ENCODE peak calls at places on chromosome 17, in ten cellular contexts. One of them, this sample, is unnamed.

GRCh38 chr17:37494971-37495370 is 5.3 kb downstream of the DUSP14 start:
- DNase-seq in GM10248: no peak
- DNase-seq in NCI-H1436: no peak
- DNase-seq in GM12878: no peak
- DNase-seq in iris pigment epithelial cell: no peak
- DNase-seq in stimulated activated CD8-positive, alpha-beta memory T cell treated with anti-CD3 and anti-CD28 coated beads, Interleukin-15, amount 100 ng/mL, for 24 hours: no peak
- DNase-seq in lower leg skin: no peak
- DNase-seq in adipocyte: no peak
- DNase-seq in RWPE1: no peak
- DNase-seq in HT-29: no peak
- DNase-seq in this sample: no peak

GRCh38 chr17:81258292-81258691 is 19.2 kb downstream of the NDUFAF8 start:
- DNase-seq in stimulated activated CD8-positive, alpha-beta memory T cell treated with anti-CD3 and anti-CD28 coated beads, Interleukin-15, amount 100 ng/mL, for 24 hours: no peak
- DNase-seq in adipocyte: no peak
- DNase-seq in GM12878: no peak
- DNase-seq in iris pigment epithelial cell: no peak
- DNase-seq in RWPE1: no peak
- DNase-seq in GM10248: no peak
- DNase-seq in HT-29: no peak
- DNase-seq in NCI-H1436: no peak
- DNase-seq in lower leg skin: no peak
- DNase-seq in this sample: no peak

GRCh38 chr17:75152971-75153853 is 1.1 kb downstream of the JPT1 start:
- DNase-seq in GM12878: no peak
- DNase-seq in iris pigment epithelial cell: peak
- DNase-seq in RWPE1: peak
- DNase-seq in lower leg skin: peak
- DNase-seq in GM10248: peak
- DNase-seq in stimulated activated CD8-positive, alpha-beta memory T cell treated with anti-CD3 and anti-CD28 coated beads, Interleukin-15, amount 100 ng/mL, for 24 hours: no peak
- DNase-seq in adipocyte: peak
- DNase-seq in HT-29: peak
- DNase-seq in NCI-H1436: peak
- DNase-seq in this sample: no peak

GRCh38 chr17:79830763-79831366 is 8.4 kb downstream of the CBX4 start:
- DNase-seq in stimulated activated CD8-positive, alpha-beta memory T cell treated with anti-CD3 and anti-CD28 coated beads, Interleukin-15, amount 100 ng/mL, for 24 hours: no peak
- DNase-seq in GM12878: no peak
- DNase-seq in NCI-H1436: no peak
- DNase-seq in adipocyte: no peak
- DNase-seq in lower leg skin: no peak
- DNase-seq in HT-29: no peak
- DNase-seq in iris pigment epithelial cell: no peak
- DNase-seq in GM10248: no peak
- DNase-seq in RWPE1: no peak
- DNase-seq in this sample: no peak

GRCh38 chr17:69997332-69997731 is 77.7 kb upstream of the KCNJ16 start:
- DNase-seq in GM10248: no peak
- DNase-seq in HT-29: no peak
- DNase-seq in adipocyte: peak
- DNase-seq in GM12878: no peak
- DNase-seq in stimulated activated CD8-positive, alpha-beta memory T cell treated with anti-CD3 and anti-CD28 coated beads, Interleukin-15, amount 100 ng/mL, for 24 hours: no peak
- DNase-seq in NCI-H1436: no peak
- DNase-seq in iris pigment epithelial cell: peak
- DNase-seq in lower leg skin: no peak
- DNase-seq in RWPE1: no peak
- DNase-seq in this sample: no peak

GRCh38 chr17:75691371-75692290 is 24.5 kb downstream of the SAP30BP start:
- DNase-seq in adipocyte: no peak
- DNase-seq in lower leg skin: no peak
- DNase-seq in GM10248: no peak
- DNase-seq in NCI-H1436: peak
- DNase-seq in RWPE1: no peak
- DNase-seq in GM12878: no peak
- DNase-seq in stimulated activated CD8-positive, alpha-beta memory T cell treated with anti-CD3 and anti-CD28 coated beads, Interleukin-15, amount 100 ng/mL, for 24 hours: no peak
- DNase-seq in HT-29: no peak
- DNase-seq in iris pigment epithelial cell: peak
- DNase-seq in this sample: no peak

GRCh38 chr17:76805319-76805718 is 62.9 kb upstream of the MGAT5B start:
- DNase-seq in NCI-H1436: no peak
- DNase-seq in RWPE1: no peak
- DNase-seq in GM10248: no peak
- DNase-seq in stimulated activated CD8-positive, alpha-beta memory T cell treated with anti-CD3 and anti-CD28 coated beads, Interleukin-15, amount 100 ng/mL, for 24 hours: no peak
- DNase-seq in lower leg skin: no peak
- DNase-seq in iris pigment epithelial cell: peak
- DNase-seq in GM12878: no peak
- DNase-seq in adipocyte: peak
- DNase-seq in HT-29: no peak
- DNase-seq in this sample: no peak

GRCh38 chr17:66654341-66654740 is 180.6 kb upstream of the CACNG5 start:
- DNase-seq in adipocyte: peak
- DNase-seq in GM12878: no peak
- DNase-seq in HT-29: no peak
- DNase-seq in stimulated activated CD8-positive, alpha-beta memory T cell treated with anti-CD3 and anti-CD28 coated beads, Interleukin-15, amount 100 ng/mL, for 24 hours: no peak
- DNase-seq in GM10248: no peak
- DNase-seq in RWPE1: no peak
- DNase-seq in iris pigment epithelial cell: peak
- DNase-seq in NCI-H1436: no peak
- DNase-seq in lower leg skin: no peak
- DNase-seq in this sample: no peak

GRCh38 chr17:82527893-82528292 is 8.4 kb downstream of the FOXK2 start:
- DNase-seq in stimulated activated CD8-positive, alpha-beta memory T cell treated with anti-CD3 and anti-CD28 coated beads, Interleukin-15, amount 100 ng/mL, for 24 hours: no peak
- DNase-seq in RWPE1: no peak
- DNase-seq in NCI-H1436: no peak
- DNase-seq in HT-29: no peak
- DNase-seq in lower leg skin: no peak
- DNase-seq in iris pigment epithelial cell: no peak
- DNase-seq in GM10248: no peak
- DNase-seq in adipocyte: no peak
- DNase-seq in GM12878: no peak
- DNase-seq in this sample: no peak

GRCh38 chr17:4770632-4771031 is 1.1 kb upstream of the TM4SF5 start:
- DNase-seq in RWPE1: no peak
- DNase-seq in HT-29: no peak
- DNase-seq in stimulated activated CD8-positive, alpha-beta memory T cell treated with anti-CD3 and anti-CD28 coated beads, Interleukin-15, amount 100 ng/mL, for 24 hours: no peak
- DNase-seq in NCI-H1436: no peak
- DNase-seq in GM10248: no peak
- DNase-seq in iris pigment epithelial cell: no peak
- DNase-seq in adipocyte: no peak
- DNase-seq in lower leg skin: no peak
- DNase-seq in GM12878: no peak
- DNase-seq in this sample: no peak

GRCh38 chr17:29930399-29931010 is 477 bp upstream of the SSH2 start:
- DNase-seq in GM10248: no peak
- DNase-seq in adipocyte: peak
- DNase-seq in lower leg skin: no peak
- DNase-seq in NCI-H1436: no peak
- DNase-seq in HT-29: peak
- DNase-seq in iris pigment epithelial cell: no peak
- DNase-seq in GM12878: no peak
- DNase-seq in stimulated activated CD8-positive, alpha-beta memory T cell treated with anti-CD3 and anti-CD28 coated beads, Interleukin-15, amount 100 ng/mL, for 24 hours: no peak
- DNase-seq in RWPE1: no peak
- DNase-seq in this sample: no peak

GRCh38 chr17:17565471-17566365 is 25.8 kb downstream of the PEMT start:
- DNase-seq in RWPE1: no peak
- DNase-seq in GM10248: no peak
- DNase-seq in stimulated activated CD8-positive, alpha-beta memory T cell treated with anti-CD3 and anti-CD28 coated beads, Interleukin-15, amount 100 ng/mL, for 24 hours: no peak
- DNase-seq in NCI-H1436: no peak
- DNase-seq in HT-29: no peak
- DNase-seq in GM12878: no peak
- DNase-seq in adipocyte: peak
- DNase-seq in lower leg skin: no peak
- DNase-seq in iris pigment epithelial cell: no peak
- DNase-seq in this sample: no peak

GRCh38 chr17:33494156-33494555 is 201.1 kb upstream of the ASIC2 start:
- DNase-seq in NCI-H1436: no peak
- DNase-seq in lower leg skin: no peak
- DNase-seq in GM12878: no peak
- DNase-seq in stimulated activated CD8-positive, alpha-beta memory T cell treated with anti-CD3 and anti-CD28 coated beads, Interleukin-15, amount 100 ng/mL, for 24 hours: no peak
- DNase-seq in RWPE1: no peak
- DNase-seq in GM10248: no peak
- DNase-seq in HT-29: no peak
- DNase-seq in adipocyte: no peak
- DNase-seq in iris pigment epithelial cell: no peak
- DNase-seq in this sample: no peak

GRCh38 chr17:49180303-49180702 is 30.1 kb downstream of the GNGT2 start:
- DNase-seq in stimulated activated CD8-positive, alpha-beta memory T cell treated with anti-CD3 and anti-CD28 coated beads, Interleukin-15, amount 100 ng/mL, for 24 hours: peak
- DNase-seq in RWPE1: peak
- DNase-seq in GM10248: peak
- DNase-seq in adipocyte: peak
- DNase-seq in GM12878: peak
- DNase-seq in lower leg skin: peak
- DNase-seq in HT-29: peak
- DNase-seq in iris pigment epithelial cell: peak
- DNase-seq in NCI-H1436: peak
- DNase-seq in this sample: no peak

GRCh38 chr17:56593741-56594527 is 435 bp downstream of the NOG start:
- DNase-seq in HT-29: no peak
- DNase-seq in adipocyte: peak
- DNase-seq in RWPE1: peak
- DNase-seq in GM10248: peak
- DNase-seq in NCI-H1436: peak
- DNase-seq in iris pigment epithelial cell: peak
- DNase-seq in GM12878: no peak
- DNase-seq in stimulated activated CD8-positive, alpha-beta memory T cell treated with anti-CD3 and anti-CD28 coated beads, Interleukin-15, amount 100 ng/mL, for 24 hours: no peak
- DNase-seq in lower leg skin: no peak
- DNase-seq in this sample: no peak

GRCh38 chr17:59357929-59358328 is 26.5 kb downstream of the YPEL2 start:
- DNase-seq in adipocyte: peak
- DNase-seq in iris pigment epithelial cell: peak
- DNase-seq in lower leg skin: no peak
- DNase-seq in HT-29: no peak
- DNase-seq in NCI-H1436: no peak
- DNase-seq in RWPE1: peak
- DNase-seq in GM12878: no peak
- DNase-seq in stimulated activated CD8-positive, alpha-beta memory T cell treated with anti-CD3 and anti-CD28 coated beads, Interleukin-15, amount 100 ng/mL, for 24 hours: no peak
- DNase-seq in GM10248: no peak
- DNase-seq in this sample: no peak

GRCh38 chr17:4604111-4604644 is 19.8 kb downstream of the SMTNL2 start:
- DNase-seq in adipocyte: peak
- DNase-seq in stimulated activated CD8-positive, alpha-beta memory T cell treated with anti-CD3 and anti-CD28 coated beads, Interleukin-15, amount 100 ng/mL, for 24 hours: no peak
- DNase-seq in lower leg skin: no peak
- DNase-seq in HT-29: no peak
- DNase-seq in GM10248: no peak
- DNase-seq in GM12878: no peak
- DNase-seq in iris pigment epithelial cell: peak
- DNase-seq in NCI-H1436: peak
- DNase-seq in RWPE1: no peak
- DNase-seq in this sample: no peak

GRCh38 chr17:21157586-21158370 is 31.0 kb downstream of the DHRS7B start:
- DNase-seq in lower leg skin: no peak
- DNase-seq in NCI-H1436: no peak
- DNase-seq in adipocyte: no peak
- DNase-seq in iris pigment epithelial cell: no peak
- DNase-seq in stimulated activated CD8-positive, alpha-beta memory T cell treated with anti-CD3 and anti-CD28 coated beads, Interleukin-15, amount 100 ng/mL, for 24 hours: no peak
- DNase-seq in GM12878: no peak
- DNase-seq in RWPE1: no peak
- DNase-seq in GM10248: no peak
- DNase-seq in HT-29: no peak
- DNase-seq in this sample: no peak

GRCh38 chr17:49997773-49998703 is 3.0 kb upstream of the DLX3 start:
- DNase-seq in NCI-H1436: peak
- DNase-seq in adipocyte: peak
- DNase-seq in iris pigment epithelial cell: peak
- DNase-seq in RWPE1: peak
- DNase-seq in GM10248: peak
- DNase-seq in lower leg skin: peak
- DNase-seq in HT-29: peak
- DNase-seq in stimulated activated CD8-positive, alpha-beta memory T cell treated with anti-CD3 and anti-CD28 coated beads, Interleukin-15, amount 100 ng/mL, for 24 hours: peak
- DNase-seq in GM12878: peak
- DNase-seq in this sample: peak

GRCh38 chr17:413016-413350 is 60.4 kb upstream of the RPH3AL start:
- DNase-seq in GM10248: no peak
- DNase-seq in GM12878: no peak
- DNase-seq in iris pigment epithelial cell: no peak
- DNase-seq in RWPE1: no peak
- DNase-seq in stimulated activated CD8-positive, alpha-beta memory T cell treated with anti-CD3 and anti-CD28 coated beads, Interleukin-15, amount 100 ng/mL, for 24 hours: no peak
- DNase-seq in adipocyte: no peak
- DNase-seq in NCI-H1436: no peak
- DNase-seq in HT-29: no peak
- DNase-seq in lower leg skin: no peak
- DNase-seq in this sample: no peak

GRCh38 chr17:57895382-57896060 is 45.7 kb upstream of the MRPS23 start:
- DNase-seq in RWPE1: no peak
- DNase-seq in lower leg skin: no peak
- DNase-seq in GM10248: no peak
- DNase-seq in GM12878: no peak
- DNase-seq in adipocyte: no peak
- DNase-seq in NCI-H1436: no peak
- DNase-seq in HT-29: no peak
- DNase-seq in iris pigment epithelial cell: no peak
- DNase-seq in stimulated activated CD8-positive, alpha-beta memory T cell treated with anti-CD3 and anti-CD28 coated beads, Interleukin-15, amount 100 ng/mL, for 24 hours: no peak
- DNase-seq in this sample: no peak

GRCh38 chr17:18185832-18186231 is 2.2 kb downstream of the ALKBH5 start:
- DNase-seq in GM12878: no peak
- DNase-seq in HT-29: no peak
- DNase-seq in lower leg skin: no peak
- DNase-seq in adipocyte: peak
- DNase-seq in GM10248: no peak
- DNase-seq in iris pigment epithelial cell: peak
- DNase-seq in stimulated activated CD8-positive, alpha-beta memory T cell treated with anti-CD3 and anti-CD28 coated beads, Interleukin-15, amount 100 ng/mL, for 24 hours: no peak
- DNase-seq in NCI-H1436: no peak
- DNase-seq in RWPE1: no peak
- DNase-seq in this sample: no peak

GRCh38 chr17:804541-805435 is 22.6 kb downstream of the MRM3 start:
- DNase-seq in iris pigment epithelial cell: no peak
- DNase-seq in GM10248: no peak
- DNase-seq in adipocyte: no peak
- DNase-seq in HT-29: no peak
- DNase-seq in lower leg skin: no peak
- DNase-seq in NCI-H1436: no peak
- DNase-seq in stimulated activated CD8-positive, alpha-beta memory T cell treated with anti-CD3 and anti-CD28 coated beads, Interleukin-15, amount 100 ng/mL, for 24 hours: no peak
- DNase-seq in RWPE1: no peak
- DNase-seq in GM12878: no peak
- DNase-seq in this sample: no peak

GRCh38 chr17:7326186-7326585 is 2.9 kb downstream of the NEURL4 start:
- DNase-seq in GM12878: no peak
- DNase-seq in lower leg skin: no peak
- DNase-seq in stimulated activated CD8-positive, alpha-beta memory T cell treated with anti-CD3 and anti-CD28 coated beads, Interleukin-15, amount 100 ng/mL, for 24 hours: no peak
- DNase-seq in RWPE1: no peak
- DNase-seq in iris pigment epithelial cell: no peak
- DNase-seq in HT-29: no peak
- DNase-seq in NCI-H1436: no peak
- DNase-seq in GM10248: no peak
- DNase-seq in adipocyte: no peak
- DNase-seq in this sample: no peak

GRCh38 chr17:61338874-61339478 is 60.7 kb upstream of the TBX2 start:
- DNase-seq in iris pigment epithelial cell: no peak
- DNase-seq in lower leg skin: no peak
- DNase-seq in GM10248: no peak
- DNase-seq in adipocyte: peak
- DNase-seq in HT-29: no peak
- DNase-seq in stimulated activated CD8-positive, alpha-beta memory T cell treated with anti-CD3 and anti-CD28 coated beads, Interleukin-15, amount 100 ng/mL, for 24 hours: no peak
- DNase-seq in RWPE1: no peak
- DNase-seq in GM12878: no peak
- DNase-seq in NCI-H1436: no peak
- DNase-seq in this sample: no peak

GRCh38 chr17:74280093-74280513 is 6.1 kb downstream of the DNAI2 start:
- DNase-seq in adipocyte: no peak
- DNase-seq in RWPE1: no peak
- DNase-seq in HT-29: no peak
- DNase-seq in lower leg skin: no peak
- DNase-seq in NCI-H1436: no peak
- DNase-seq in iris pigment epithelial cell: no peak
- DNase-seq in GM10248: peak
- DNase-seq in GM12878: no peak
- DNase-seq in stimulated activated CD8-positive, alpha-beta memory T cell treated with anti-CD3 and anti-CD28 coated beads, Interleukin-15, amount 100 ng/mL, for 24 hours: no peak
- DNase-seq in this sample: peak

GRCh38 chr17:6047966-6048365 is 22.2 kb upstream of the WSCD1 start:
- DNase-seq in lower leg skin: no peak
- DNase-seq in iris pigment epithelial cell: peak
- DNase-seq in HT-29: no peak
- DNase-seq in adipocyte: peak
- DNase-seq in NCI-H1436: no peak
- DNase-seq in RWPE1: no peak
- DNase-seq in GM12878: no peak
- DNase-seq in GM10248: no peak
- DNase-seq in stimulated activated CD8-positive, alpha-beta memory T cell treated with anti-CD3 and anti-CD28 coated beads, Interleukin-15, amount 100 ng/mL, for 24 hours: no peak
- DNase-seq in this sample: no peak

GRCh38 chr17:43790311-43790940 is 10.2 kb downstream of the CFAP97D1 start:
- DNase-seq in stimulated activated CD8-positive, alpha-beta memory T cell treated with anti-CD3 and anti-CD28 coated beads, Interleukin-15, amount 100 ng/mL, for 24 hours: no peak
- DNase-seq in adipocyte: no peak
- DNase-seq in NCI-H1436: peak
- DNase-seq in RWPE1: no peak
- DNase-seq in iris pigment epithelial cell: no peak
- DNase-seq in HT-29: peak
- DNase-seq in lower leg skin: no peak
- DNase-seq in GM12878: no peak
- DNase-seq in GM10248: no peak
- DNase-seq in this sample: no peak